ENCODE peak calls at places on chromosomes 2 and 18, in ten cellular contexts. D is lower lobe of right lung; X is AG04449; V is CD8-positive, alpha-beta T cell; N is Peyer's patch; C is psoas muscle; M is natural killer cell; Z is IMR-90; H is CD4-positive, alpha-beta T cell; F is ovary. W is an unnamed sample.

GRCh38 chr2:98317214-98317613 is 29.0 kb upstream of the CNGA3 start:
- DNase-seq in D (no peak), X (no peak), V (no peak), N (no peak), C (no peak), M (no peak), Z (no peak), H (no peak), F (no peak), W (no peak)

GRCh38 chr2:190863946-190864345 is 16.7 kb upstream of the GLS start:
- DNase-seq in D (peak), X (no peak), V (no peak), N (peak), C (no peak), M (no peak), Z (no peak), H (no peak), F (no peak), W (no peak)

GRCh38 chr2:20677301-20678176 is 10.6 kb downstream of the GDF7 start:
- DNase-seq in D (no peak), X (no peak), V (no peak), N (no peak), C (no peak), M (no peak), Z (no peak), H (no peak), F (no peak), W (no peak)

GRCh38 chr18:22800551-22800951 is 132.6 kb upstream of the RBBP8 start:
- DNase-seq in D (no peak), X (no peak), V (no peak), N (no peak), C (no peak), M (no peak), Z (peak), H (no peak), F (no peak), W (no peak)

GRCh38 chr18:35121038-35121437 is 79.8 kb downstream of the MAPRE2 start:
- DNase-seq in D (no peak), X (no peak), V (no peak), N (no peak), C (no peak), M (no peak), Z (no peak), H (no peak), F (no peak), W (no peak)

GRCh38 chr18:57627488-57627887 is 5.9 kb upstream of the NARS1 start:
- DNase-seq in D (no peak), X (no peak), V (no peak), N (no peak), C (no peak), M (no peak), Z (peak), H (no peak), F (no peak), W (no peak)

GRCh38 chr2:232416521-232417470 is 10.2 kb downstream of the ALPG start:
- DNase-seq in D (peak), X (no peak), V (no peak), N (no peak), C (no peak), M (no peak), Z (no peak), H (no peak), F (no peak), W (no peak)

GRCh38 chr18:55780591-55781071 is 192.6 kb upstream of the TCF4 start:
- DNase-seq in D (no peak), X (no peak), V (no peak), N (no peak), C (no peak), M (no peak), Z (peak), H (no peak), F (no peak), W (no peak)

GRCh38 chr2:53033416-53033815 is 734.2 kb upstream of the CHAC2 start:
- DNase-seq in D (no peak), X (peak), V (no peak), N (no peak), C (no peak), M (no peak), Z (peak), H (no peak), F (no peak), W (no peak)

GRCh38 chr18:13112982-13113381 is 105.6 kb upstream of the LDLRAD4 start:
- DNase-seq in D (no peak), X (no peak), V (no peak), N (no peak), C (no peak), M (no peak), Z (peak), H (no peak), F (peak), W (no peak)

GRCh38 chr2:180376076-180376475 is 369.0 kb upstream of the CWC22 start:
- DNase-seq in D (no peak), X (no peak), V (no peak), N (no peak), C (no peak), M (no peak), Z (peak), H (no peak), F (no peak), W (no peak)

GRCh38 chr2:105526000-105526925 is 127.4 kb upstream of the FHL2 start:
- DNase-seq in D (no peak), X (no peak), V (no peak), N (no peak), C (no peak), M (no peak), Z (no peak), H (no peak), F (no peak), W (no peak)

GRCh38 chr2:75551434-75551833 is 9.3 kb downstream of the EVA1A start:
- DNase-seq in D (no peak), X (no peak), V (no peak), N (no peak), C (no peak), M (no peak), Z (no peak), H (no peak), F (no peak), W (no peak)

GRCh38 chr2:148888003-148888501 is 13.0 kb downstream of the KIF5C start:
- DNase-seq in D (peak), X (no peak), V (peak), N (no peak), C (no peak), M (no peak), Z (no peak), H (no peak), F (no peak), W (peak)

GRCh38 chr2:134372141-134372540 is 118.3 kb downstream of the MGAT5 start:
- DNase-seq in D (no peak), X (no peak), V (no peak), N (no peak), C (no peak), M (no peak), Z (peak), H (no peak), F (no peak), W (no peak)

DNA sequence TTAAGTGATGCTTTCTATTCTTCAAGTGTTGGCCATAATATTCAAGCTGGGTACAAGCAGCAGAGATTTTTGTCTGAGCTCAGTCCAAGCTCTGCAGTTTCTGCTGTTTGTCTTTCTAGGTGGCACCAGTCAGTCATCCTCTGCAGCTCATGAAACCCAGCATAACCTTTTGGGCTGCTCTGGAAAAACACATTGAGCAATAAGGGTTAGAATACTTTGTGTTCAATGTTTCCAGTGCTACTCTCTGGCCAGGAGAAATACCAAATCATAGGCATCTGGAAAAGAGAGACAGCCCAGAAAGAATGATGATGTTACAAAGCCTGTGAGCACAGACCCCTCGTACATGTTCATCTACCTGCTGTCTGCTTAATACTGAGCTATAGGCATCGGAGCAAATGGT is 19.5 kb upstream of the WIPF1 start:
- DNase-seq in D (no peak), X (no peak), V (no peak), N (no peak), C (no peak), M (no peak), Z (no peak), H (no peak), F (no peak), W (no peak)
- TF ChIP-seq CTCF in D (no peak), X (peak), V (no peak), N (no peak), C (no peak), M (no peak), Z (no peak), H (no peak), F (no peak), W (no peak)

DNA sequence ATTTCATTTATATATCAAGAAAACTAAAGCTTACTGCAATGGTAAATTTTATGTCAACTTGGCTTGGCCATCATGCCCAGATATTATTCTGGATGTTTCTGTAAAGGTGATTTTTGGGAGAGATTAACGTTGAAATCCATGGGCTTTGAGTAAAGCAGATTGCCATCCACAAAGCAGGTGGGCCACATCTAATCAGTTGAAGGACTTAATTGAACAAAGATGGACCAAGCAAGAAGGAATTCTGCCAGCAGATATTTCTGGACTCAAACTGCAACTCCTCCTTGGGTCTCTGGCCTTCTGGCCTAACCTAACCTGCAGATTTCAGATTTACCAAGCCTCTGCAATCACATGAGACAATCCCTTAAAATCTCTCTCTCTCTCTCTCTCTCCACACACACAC is 77.8 kb downstream of the GYPC start:
- DNase-seq in D (no peak), X (no peak), V (no peak), N (no peak), C (no peak), M (no peak), Z (no peak), H (no peak), F (no peak), W (no peak)
- TF ChIP-seq CTCF in D (no peak), X (no peak), V (no peak), N (no peak), C (no peak), M (no peak), Z (no peak), H (no peak), F (no peak), W (no peak)

DNA sequence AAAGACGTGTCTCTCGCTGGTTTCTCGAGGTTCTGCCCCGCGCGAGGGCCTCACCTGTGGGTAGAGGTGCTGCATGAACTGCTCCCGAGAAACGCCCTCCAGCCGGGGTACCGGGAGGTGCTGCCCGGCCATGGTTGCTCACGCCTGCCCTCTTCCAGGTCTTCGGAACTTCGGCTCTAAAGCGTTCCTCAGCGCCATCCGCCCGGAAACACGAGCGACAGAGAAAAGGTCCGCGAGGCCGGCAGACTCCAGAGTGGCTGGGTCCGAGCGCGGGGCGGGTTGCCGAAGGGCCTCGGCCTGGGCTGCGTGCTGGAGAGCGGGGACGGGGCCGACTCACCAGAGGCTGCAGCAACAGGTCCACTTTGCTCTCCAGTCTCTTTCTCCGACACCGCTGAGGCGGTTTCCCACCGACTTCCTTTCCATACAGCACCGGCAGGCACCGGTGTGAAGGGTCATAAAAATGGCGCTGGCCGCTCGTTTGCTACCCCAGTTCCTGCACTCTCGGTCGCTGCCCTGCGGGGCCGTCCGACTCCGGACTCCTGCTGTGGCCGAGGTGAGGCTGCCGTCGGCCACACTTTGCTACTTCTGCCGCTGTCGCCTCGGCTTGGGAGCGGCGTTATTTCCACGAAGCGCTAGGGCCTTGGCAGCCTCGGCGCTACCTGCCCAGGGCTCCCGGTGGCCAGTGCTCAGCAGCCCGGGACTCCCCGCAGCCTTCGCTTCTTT is at the start of the genes MAIP1 and TYW5:
- DNase-seq in D (peak), X (no peak), V (peak), N (peak), C (peak), M (peak), Z (peak), H (peak), F (peak), W (peak)
- TF ChIP-seq CTCF in D (peak), X (peak), V (no peak), N (peak), C (peak), M (no peak), Z (peak), H (no peak), F (no peak), W (no peak)

DNA sequence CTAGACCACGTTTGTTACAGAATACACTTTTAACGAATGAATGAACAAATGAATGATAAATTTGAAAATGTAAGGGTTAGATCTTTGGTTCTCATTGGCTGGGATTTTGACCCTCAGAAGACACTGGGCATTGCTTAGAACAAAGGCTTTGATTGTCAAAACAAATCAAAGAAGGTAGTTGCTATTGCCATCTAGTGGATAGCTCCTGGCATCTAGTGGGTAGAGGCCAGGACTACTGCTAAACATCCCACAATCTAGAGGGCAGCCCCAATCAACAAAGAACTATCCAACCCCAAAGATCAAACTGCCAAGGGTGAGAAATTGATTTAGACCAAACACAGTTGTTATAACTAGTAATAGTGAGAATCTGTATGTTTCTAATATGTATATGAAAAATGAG is 552.3 kb downstream of the KCNJ3 start:
- DNase-seq in D (no peak), X (no peak), V (no peak), N (no peak), C (no peak), M (no peak), Z (no peak), H (no peak), F (no peak), W (no peak)
- TF ChIP-seq CTCF in D (peak), X (no peak), V (no peak), N (peak), C (no peak), M (no peak), Z (no peak), H (no peak), F (no peak), W (no peak)